ENCODE peak calls at places on chromosomes 13 and 19, in nine cellular contexts. V, P, A, I, S, U, W, T and C are unnamed samples.

GRCh38 chr19:48530044-48530720 is 18.5 kb upstream of the LMTK3 start:
- DNase-seq in V (peak), W (no peak), T (no peak), U (no peak), P (peak), S (no peak), I (no peak), A (no peak), C (no peak)

GRCh38 chr13:26538363-26539317 is 18.8 kb upstream of the WASF3 start:
- DNase-seq in S (no peak), A (no peak), T (no peak), I (no peak), P (no peak), W (no peak), U (no peak), V (no peak), C (no peak)

GRCh38 chr19:43662487-43662886 is 7.5 kb downstream of the PLAUR start:
- DNase-seq in A (no peak), T (no peak), V (no peak), S (no peak), P (peak), W (peak), I (no peak), U (no peak), C (no peak)

GRCh38 chr13:26698392-26699196 is 62.0 kb downstream of the GPR12 start:
- DNase-seq in A (peak), W (peak), S (peak), I (peak), U (peak), P (peak), T (peak), V (peak), C (peak)

GRCh38 chr13:30307194-30307965 is at the start of gene KATNAL1:
- DNase-seq in V (peak), P (peak), I (peak), W (peak), U (peak), T (peak), S (peak), A (peak), C (peak)

GRCh38 chr19:15292847-15293582 is 39.3 kb downstream of the BRD4 start:
- DNase-seq in S (no peak), I (no peak), P (no peak), U (no peak), T (no peak), W (no peak), A (no peak), V (no peak), C (no peak)

GRCh38 chr19:58563034-58563573 is 4.7 kb upstream of the UBE2M start:
- DNase-seq in P (peak), W (no peak), U (no peak), I (no peak), T (peak), A (no peak), S (no peak), V (no peak), C (peak)

GRCh38 chr19:29614780-29615179 is 8.7 kb downstream of the POP4 start:
- DNase-seq in A (no peak), U (no peak), W (no peak), S (no peak), I (no peak), T (no peak), P (no peak), V (no peak), C (no peak)

GRCh38 chr19:46720516-46721239 is 3.8 kb upstream of the PRKD2 start:
- DNase-seq in A (no peak), V (no peak), I (no peak), W (no peak), P (no peak), U (no peak), S (no peak), T (no peak), C (no peak)

GRCh38 chr19:8487137-8487851 is 15.1 kb downstream of the PRAM1 start:
- DNase-seq in A (peak), P (no peak), V (no peak), U (no peak), S (peak), I (no peak), T (peak), W (no peak), C (no peak)

GRCh38 chr13:74061939-74062595 is 72.1 kb downstream of the KLF12 start:
- DNase-seq in P (no peak), T (no peak), U (peak), S (no peak), V (no peak), W (no peak), I (peak), A (peak), C (no peak)

GRCh38 chr13:63938851-63939250 is 2523.2 kb upstream of the PCDH20 start:
- DNase-seq in W (no peak), P (no peak), S (no peak), V (no peak), U (no peak), T (no peak), A (no peak), I (peak), C (no peak)

GRCh38 chr13:51255556-51255955 is 33.4 kb downstream of the FAM124A start:
- DNase-seq in T (no peak), U (no peak), I (no peak), W (no peak), V (no peak), P (peak), A (no peak), S (no peak), C (no peak)

GRCh38 chr13:49908637-49909036 is 27.5 kb downstream of the SPRYD7 start:
- DNase-seq in P (peak), W (peak), S (no peak), U (no peak), A (no peak), V (no peak), I (no peak), T (no peak), C (peak)

GRCh38 chr13:21435710-21436151 is 23.4 kb downstream of the ZDHHC20 start:
- DNase-seq in P (no peak), S (peak), T (peak), I (peak), W (peak), A (peak), U (peak), V (peak), C (no peak)

GRCh38 chr19:821228-821975 is at the start of gene PLPPR3:
- DNase-seq in S (no peak), T (peak), P (peak), A (no peak), V (no peak), U (no peak), W (no peak), I (no peak), C (no peak)

GRCh38 chr13:32362574-32362973 is 47.3 kb downstream of the BRCA2 start:
- DNase-seq in T (no peak), P (no peak), W (no peak), A (no peak), S (peak), U (no peak), I (no peak), V (no peak), C (no peak)

GRCh38 chr13:27619711-27620376 is 485 bp downstream of the LNX2 start:
- DNase-seq in V (peak), A (peak), T (no peak), W (peak), P (peak), U (peak), I (peak), S (peak), C (no peak)

GRCh38 chr13:94481966-94482365 is 2.5 kb upstream of the DCT start:
- DNase-seq in U (no peak), A (no peak), S (no peak), I (peak), T (no peak), V (peak), P (no peak), W (peak), C (no peak)

GRCh38 chr19:982567-983170 is 1.5 kb upstream of the WDR18 start:
- DNase-seq in S (peak), W (peak), T (peak), A (peak), V (peak), P (peak), I (peak), U (peak), C (peak)

GRCh38 chr19:18478545-18479311 is 40.8 kb upstream of the ISYNA1 start:
- DNase-seq in S (peak), U (peak), W (peak), P (no peak), A (peak), T (no peak), V (peak), I (peak), C (no peak)

GRCh38 chr13:76758738-76759137 is 127.5 kb downstream of the KCTD12 start:
- DNase-seq in V (no peak), I (no peak), A (no peak), S (no peak), P (no peak), T (no peak), W (no peak), U (no peak), C (no peak)

GRCh38 chr13:30561506-30561905 is 56.2 kb upstream of the USPL1 start:
- DNase-seq in P (no peak), T (no peak), W (no peak), U (no peak), A (no peak), S (no peak), V (peak), I (peak), C (no peak)